ENCODE peak calls at places on chromosomes 6 and 20, in seven cellular contexts. N, L, D, K, F, S and T are unnamed samples.

GRCh38 chr6:28408076-28408802 is 8.7 kb upstream of the ZSCAN12 start:
- DNase-seq in N (no peak), L (no peak), D (no peak), K (no peak), F (no peak), S (no peak), T (no peak)

GRCh38 chr6:41909727-41910126 is 11.2 kb downstream of the MED20 start:
- DNase-seq in N (no peak), L (no peak), D (no peak), K (no peak), F (no peak), S (no peak), T (no peak)

GRCh38 chr6:26033132-26033941 is 53.9 kb upstream of the HFE start:
- DNase-seq in N (peak), L (peak), D (peak), K (peak), F (peak), S (peak), T (peak)

GRCh38 chr6:81806793-81807565 is 54.5 kb upstream of the TENT5A start:
- DNase-seq in N (no peak), L (no peak), D (no peak), K (peak), F (no peak), S (peak), T (no peak)

GRCh38 chr6:38725414-38726183 is 10.5 kb downstream of the DNAH8 start:
- DNase-seq in N (no peak), L (peak), D (no peak), K (no peak), F (no peak), S (no peak), T (no peak)

GRCh38 chr20:60584221-60584620 is 626.0 kb downstream of the CDH26 start:
- DNase-seq in N (no peak), L (no peak), D (no peak), K (no peak), F (no peak), S (no peak), T (no peak)

GRCh38 chr6:73691512-73691911 is 4.5 kb upstream of the CD109 start:
- DNase-seq in N (no peak), L (peak), D (no peak), K (no peak), F (no peak), S (no peak), T (no peak)

GRCh38 chr20:64065973-64066341 is 3.0 kb downstream of the TCEA2 start:
- DNase-seq in N (no peak), L (peak), D (no peak), K (peak), F (peak), S (peak), T (no peak)

GRCh38 chr20:7516631-7517051 is 423.6 kb downstream of the HAO1 start:
- DNase-seq in N (no peak), L (no peak), D (no peak), K (no peak), F (no peak), S (no peak), T (no peak)

GRCh38 chr20:62936996-62937352 is 973 bp upstream of the GID8 start:
- DNase-seq in N (no peak), L (peak), D (no peak), K (no peak), F (no peak), S (no peak), T (no peak)

GRCh38 chr6:138035070-138035469 is 72.1 kb downstream of the PERP start:
- DNase-seq in N (no peak), L (no peak), D (no peak), K (no peak), F (no peak), S (no peak), T (no peak)

GRCh38 chr6:30883743-30884520 is at the start of gene DDR1:
- DNase-seq in N (peak), L (peak), D (no peak), K (peak), F (peak), S (peak), T (no peak)

GRCh38 chr20:59976196-59976847 is 18.1 kb downstream of the CDH26 start:
- DNase-seq in N (no peak), L (no peak), D (no peak), K (no peak), F (no peak), S (no peak), T (no peak)

GRCh38 chr6:85580878-85581267 is 12.8 kb downstream of the SNX14 start:
- DNase-seq in N (no peak), L (peak), D (no peak), K (peak), F (no peak), S (no peak), T (no peak)

GRCh38 chr6:21199246-21199645 is 394.3 kb upstream of the SOX4 start:
- DNase-seq in N (peak), L (no peak), D (no peak), K (no peak), F (no peak), S (no peak), T (no peak)

GRCh38 chr20:25453035-25453810 is 45.8 kb downstream of the GINS1 start:
- DNase-seq in N (peak), L (peak), D (no peak), K (no peak), F (no peak), S (no peak), T (no peak)

GRCh38 chr6:152096863-152097496 is 289.5 kb downstream of the ESR1 start:
- DNase-seq in N (no peak), L (peak), D (no peak), K (no peak), F (no peak), S (no peak), T (no peak)

GRCh38 chr20:17822039-17822438 is 122.3 kb downstream of the BANF2 start:
- DNase-seq in N (no peak), L (peak), D (no peak), K (peak), F (no peak), S (peak), T (no peak)

GRCh38 chr6:131205891-131206290 is 70.6 kb downstream of the AKAP7 start:
- DNase-seq in N (no peak), L (no peak), D (no peak), K (no peak), F (no peak), S (no peak), T (no peak)

GRCh38 chr6:34273242-34273805 is 24.5 kb upstream of the SMIM29 start:
- DNase-seq in N (no peak), L (peak), D (no peak), K (peak), F (no peak), S (no peak), T (peak)

GRCh38 chr6:17865243-17865642 is 122.2 kb downstream of the KIF13A start:
- DNase-seq in N (peak), L (peak), D (no peak), K (peak), F (no peak), S (peak), T (no peak)

GRCh38 chr6:155224031-155224451 is 39.8 kb upstream of the CLDN20 start:
- DNase-seq in N (no peak), L (peak), D (no peak), K (peak), F (no peak), S (no peak), T (peak)

GRCh38 chr20:56417911-56418310 is 5.9 kb downstream of the CASS4 start:
- DNase-seq in N (no peak), L (peak), D (no peak), K (no peak), F (no peak), S (no peak), T (no peak)

GRCh38 chr20:24382330-24382729 is 87.1 kb upstream of the SYNDIG1 start:
- DNase-seq in N (no peak), L (no peak), D (no peak), K (no peak), F (no peak), S (peak), T (no peak)

GRCh38 chr6:117956386-117956785 is 49.3 kb downstream of the SLC35F1 start:
- DNase-seq in N (no peak), L (peak), D (no peak), K (no peak), F (no peak), S (no peak), T (no peak)

GRCh38 chr20:63815869-63816268 is 15.2 kb downstream of the ZBTB46 start:
- DNase-seq in N (no peak), L (no peak), D (no peak), K (no peak), F (no peak), S (no peak), T (no peak)

GRCh38 chr6:46491789-46492547 is 719 bp upstream of the RCAN2 start:
- DNase-seq in N (peak), L (peak), D (no peak), K (peak), F (no peak), S (peak), T (no peak)